ENCODE peak calls at places on chromosome 2, in six cellular contexts. H, P, J, Q, M and U are unnamed samples.

GRCh38 chr2:42859006-42859552 is 66.7 kb upstream of the HAAO start:
- DNase-seq in H (peak; percentile 70), P (no peak), J (peak; percentile 40), Q (peak; percentile 84), M (peak; percentile 84), U (peak; percentile 36)

GRCh38 chr2:241895732-241896641 is 26.5 kb downstream of the RTP5 start:
- DNase-seq in H (peak; percentile 38), P (no peak), J (no peak), Q (no peak), M (no peak), U (no peak)

GRCh38 chr2:219081096-219081495 is 20.4 kb upstream of the IHH start:
- DNase-seq in H (no peak), P (no peak), J (no peak), Q (no peak), M (no peak), U (no peak)

GRCh38 chr2:218081695-218082094 is 12.6 kb downstream of the RUFY4 start:
- DNase-seq in H (peak; percentile 94), P (no peak), J (peak; percentile 68), Q (no peak), M (no peak), U (no peak)

GRCh38 chr2:68250652-68251186 is 1.6 kb downstream of the PPP3R1 start:
- DNase-seq in H (no peak), P (no peak), J (no peak), Q (no peak), M (no peak), U (no peak)

GRCh38 chr2:228613133-228613532 is 431.6 kb upstream of the SPHKAP start:
- DNase-seq in H (peak; percentile 50), P (no peak), J (peak; percentile 48), Q (no peak), M (no peak), U (peak; percentile 33)

GRCh38 chr2:128278979-128279378 is 39.7 kb downstream of the HS6ST1 start:
- DNase-seq in H (no peak), P (no peak), J (no peak), Q (peak; percentile 6), M (no peak), U (no peak)

GRCh38 chr2:218003994-218004419 is 1.2 kb upstream of the TNS1 start:
- DNase-seq in H (peak; percentile 88), P (no peak), J (peak; percentile 90), Q (peak; percentile 53), M (no peak), U (no peak)

GRCh38 chr2:173955004-173955403 is 10.2 kb downstream of the SP3 start:
- DNase-seq in H (no peak), P (no peak), J (no peak), Q (no peak), M (no peak), U (no peak)

GRCh38 chr2:47631840-47632398 is 151.0 kb upstream of the MSH6 start:
- DNase-seq in H (peak; percentile 96), P (no peak), J (no peak), Q (peak; percentile 30), M (no peak), U (peak; percentile 99)